ENCODE peak calls at places on chromosomes 1 and 21, in four cellular contexts. Z is IMR-90, O is H1, Y is mesendoderm. D is an unnamed sample.

GRCh38 chr1:159030865-159031472 is 21.3 kb downstream of the IFI16 start:
- DNase-seq in Y (peak; percentile 42), O (no peak), Z (no peak), D (no peak)

GRCh38 chr1:28833396-28833795 is 21.4 kb downstream of the OPRD1 start:
- DNase-seq in Y (no peak), O (no peak), Z (no peak), D (no peak)

GRCh38 chr1:168687796-168688195 is 41.2 kb downstream of the DPT start:
- DNase-seq in Z (no peak), Y (peak; percentile 26), O (no peak), D (no peak)

GRCh38 chr1:156661932-156662587 is 15.1 kb downstream of the NES start:
- DNase-seq in Y (peak; percentile 63), Z (peak; percentile 60), O (no peak), D (no peak)

GRCh38 chr1:158422215-158422614 is 3.8 kb downstream of the OR10K2 start:
- DNase-seq in Z (no peak), O (no peak), Y (peak; percentile 52), D (no peak)

GRCh38 chr1:9251501-9251900 is 16.9 kb downstream of the H6PD start:
- DNase-seq in Z (no peak), O (no peak), Y (no peak), D (no peak)

GRCh38 chr1:245798367-245798747 is 643.6 kb downstream of the KIF26B start:
- DNase-seq in Z (no peak), O (no peak), Y (no peak), D (no peak)

GRCh38 chr1:178581351-178581951 is 68.5 kb downstream of the TEX35 start:
- DNase-seq in Y (peak; percentile 77), Z (no peak), O (peak; percentile 62), D (peak; percentile 92)

GRCh38 chr1:202149566-202149965 is 5.0 kb upstream of the ARL8A start:
- DNase-seq in O (no peak), Z (peak; percentile 28), Y (no peak), D (no peak)

GRCh38 chr1:16719571-16720402 is 20.5 kb upstream of the RNU1-4 start:
- DNase-seq in Y (no peak), Z (no peak), O (peak; percentile 58), D (peak; percentile 25)

GRCh38 chr21:34690041-34690792 is 21.4 kb downstream of the CLIC6 start:
- DNase-seq in Z (no peak), Y (no peak), O (no peak), D (no peak)

GRCh38 chr1:176566004-176566975 is 103.3 kb downstream of the PAPPA2 start:
- DNase-seq in Z (no peak), Y (no peak), O (no peak), D (no peak)

GRCh38 chr1:3003039-3003940 is 18.0 kb upstream of the ACTRT2 start:
- DNase-seq in O (no peak), Y (no peak), Z (no peak), D (no peak)

GRCh38 chr21:41885341-41886024 is 6.3 kb upstream of the PRDM15 start:
- DNase-seq in O (no peak), Z (peak; percentile 53), Y (no peak), D (no peak)

GRCh38 chr1:104780470-104781078 is 1030.9 kb downstream of the AMY1C start:
- DNase-seq in Y (peak; percentile 46), Z (peak; percentile 1), O (no peak), D (no peak)

GRCh38 chr1:233132445-233132844 is 163.1 kb downstream of the PCNX2 start:
- DNase-seq in O (no peak), Z (no peak), Y (no peak), D (no peak)

GRCh38 chr1:222926566-222926965 is 111.7 kb downstream of the DISP1 start:
- DNase-seq in Y (peak; percentile 55), Z (peak; percentile 89), O (no peak), D (no peak)

GRCh38 chr1:42963378-42964005 is 4.8 kb upstream of the SLC2A1 start:
- DNase-seq in O (no peak), Z (peak; percentile 97), Y (no peak), D (no peak)

GRCh38 chr1:227748496-227749182 is 13.4 kb downstream of the SNAP47 start:
- DNase-seq in Y (no peak), Z (no peak), O (no peak), D (no peak)

GRCh38 chr1:27554293-27554692 is 49.7 kb downstream of the AHDC1 start:
- DNase-seq in Y (no peak), Z (no peak), O (no peak), D (no peak)

GRCh38 chr1:226696552-226696951 is 42.5 kb downstream of the ITPKB start:
- DNase-seq in Y (no peak), Z (peak; percentile 36), O (no peak), D (no peak)

GRCh38 chr1:78033797-78034172 is 12.0 kb upstream of the GIPC2 start:
- DNase-seq in O (no peak), Z (no peak), Y (no peak), D (no peak)

GRCh38 chr1:48249868-48250267 is 27.4 kb downstream of the SLC5A9 start:
- DNase-seq in Z (no peak), O (no peak), Y (no peak), D (no peak)

GRCh38 chr1:228282329-228283042 is 74.6 kb downstream of the OBSCN start:
- DNase-seq in Y (peak; percentile 18), Z (peak; percentile 71), O (no peak), D (peak; percentile 23)

DNA sequence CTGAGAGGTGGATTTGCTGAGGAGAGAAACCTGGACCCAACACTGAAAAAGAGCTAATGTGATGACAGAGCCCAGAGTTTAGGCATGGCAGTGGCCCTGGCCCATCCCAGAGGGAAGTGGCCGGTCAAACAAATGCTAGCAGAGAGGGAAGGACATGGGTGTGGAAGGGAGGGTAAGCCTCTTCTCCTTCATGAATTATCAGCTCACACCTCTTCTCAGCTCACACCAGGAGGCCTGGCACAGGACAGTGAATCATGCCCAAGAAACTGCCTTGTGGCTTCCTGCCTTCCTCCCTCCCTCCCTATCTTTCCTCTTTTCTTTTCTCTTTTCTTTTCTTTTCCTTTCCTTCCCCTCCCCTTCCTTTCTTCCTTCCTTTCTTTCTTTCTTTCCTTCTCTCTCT is 1.3 kb upstream of the SPRR3 start:
- DNase-seq in Z (no peak), Y (peak; percentile 53), O (no peak), D (no peak)
- H3K56ac ChIP-seq in Z (no peak overlapping the region), Y (no peak overlapping the region), O (no peak overlapping the region), D (no peak overlapping the region)

GRCh38 chr1:74674278-74675048 is 871 bp upstream of the ERICH3 start:
- DNase-seq in Y (peak; percentile 34), Z (no peak), O (no peak), D (peak; percentile 53)

GRCh38 chr1:74673351-74674111 is at the start of gene ERICH3:
- DNase-seq in O (peak; percentile 62), Y (peak; percentile 30), Z (no peak), D (peak; percentile 40)
- H3K18ac ChIP-seq in O (no peak within 1 kb of the TSS), Y (no peak within 1 kb of the TSS), Z (no peak within 1 kb of the TSS), D (no peak within 1 kb of the TSS)

GRCh38 chr21:33240404-33240803 is 10.7 kb downstream of the IFNAR2 start:
- DNase-seq in O (no peak), Y (no peak), Z (no peak), D (no peak)
- H4K5ac ChIP-seq in O (no peak overlapping the region), Y (no peak overlapping the region), Z (no peak overlapping the region), D (no peak overlapping the region)

GRCh38 chr21:40707271-40707670 is 139.7 kb downstream of the DSCAM start:
- DNase-seq in Z (no peak), O (no peak), Y (no peak), D (no peak)
- H3K56ac ChIP-seq in Z (no peak overlapping the region), O (no peak overlapping the region), Y (no peak overlapping the region), D (no peak overlapping the region)

DNA sequence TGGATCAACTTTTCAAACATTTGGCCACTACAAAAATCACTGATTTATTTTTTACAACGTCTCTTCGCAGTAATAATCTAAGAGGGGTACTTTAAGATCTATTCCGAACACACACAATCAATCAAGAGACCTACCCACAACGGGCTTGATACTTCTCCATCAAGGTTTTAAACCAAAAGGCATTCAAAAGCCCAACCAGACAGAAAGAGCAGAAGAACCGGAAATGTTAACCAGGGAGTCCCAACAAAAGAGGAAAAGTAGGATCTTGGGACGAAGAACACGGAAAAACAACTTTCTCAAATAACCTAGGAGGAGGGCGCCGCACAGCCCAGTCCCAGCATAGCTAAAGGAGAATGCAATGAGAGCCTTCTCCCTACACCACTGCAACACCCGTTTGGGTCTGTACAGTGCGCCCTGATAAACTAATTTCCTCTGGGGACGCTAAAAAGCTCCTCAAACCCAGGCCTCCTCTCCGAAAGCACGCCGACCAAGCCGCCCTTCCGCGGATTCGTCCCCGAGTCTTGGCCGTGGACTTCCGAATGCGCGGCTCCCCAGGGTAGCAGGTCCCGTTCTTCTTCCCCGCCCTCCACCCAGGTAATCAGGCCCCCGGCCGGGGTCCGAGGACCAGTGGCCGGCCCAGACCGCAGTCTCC is 623 bp downstream of the RPL22 start:
- DNase-seq in O (no peak), Y (no peak), Z (no peak), D (no peak)
- H3K18ac ChIP-seq in O (peak overlapping the region; percentile 75), Y (peak overlapping the region; percentile 81), Z (no peak overlapping the region), D (peak overlapping the region; percentile 90)

GRCh38 chr1:69213644-69214043 is 354.1 kb upstream of the LRRC7 start:
- DNase-seq in Y (no peak), Z (no peak), O (no peak), D (no peak)
- H4K5ac ChIP-seq in Y (no peak overlapping the region), Z (no peak overlapping the region), O (no peak overlapping the region), D (no peak overlapping the region)

DNA sequence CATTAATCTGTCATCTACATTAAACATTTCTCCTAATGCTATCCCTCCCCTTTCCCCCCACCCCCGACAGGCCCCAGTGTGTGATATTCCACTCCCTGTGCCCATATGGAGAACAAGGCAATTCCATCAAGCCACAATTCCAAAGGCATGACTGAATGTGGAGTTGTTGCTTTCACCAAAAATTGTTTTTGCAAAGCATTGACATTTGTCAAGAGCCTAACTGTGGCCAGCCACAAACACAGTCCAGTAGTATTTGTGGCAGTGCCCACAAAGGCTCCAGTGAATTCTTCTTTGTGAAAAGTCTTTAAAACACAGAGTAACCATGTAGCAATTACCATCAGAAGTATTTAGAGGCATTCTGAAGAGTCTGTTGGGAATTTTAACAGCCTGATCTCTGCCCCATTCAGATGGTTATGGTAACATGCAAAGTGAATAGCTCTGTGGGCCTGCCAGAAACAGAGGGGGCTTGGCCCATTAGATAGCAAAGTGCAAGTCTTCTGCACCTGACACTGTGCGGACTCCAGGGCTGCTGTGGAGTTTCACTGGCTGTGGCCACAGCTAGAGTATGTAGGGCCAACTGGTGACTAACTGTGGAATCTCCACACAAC is 11.6 kb upstream of the LRRC53 start:
- DNase-seq in Y (no peak), Z (no peak), O (no peak), D (peak; percentile 35)
- H3K56ac ChIP-seq in Y (no peak overlapping the region), Z (no peak overlapping the region), O (no peak overlapping the region), D (no peak overlapping the region)

GRCh38 chr1:58790313-58790712 is 6.5 kb upstream of the JUN start:
- DNase-seq in Z (no peak), O (no peak), Y (no peak), D (no peak)
- H3K18ac ChIP-seq in Z (no peak overlapping the region), O (no peak overlapping the region), Y (no peak overlapping the region), D (no peak overlapping the region)

DNA sequence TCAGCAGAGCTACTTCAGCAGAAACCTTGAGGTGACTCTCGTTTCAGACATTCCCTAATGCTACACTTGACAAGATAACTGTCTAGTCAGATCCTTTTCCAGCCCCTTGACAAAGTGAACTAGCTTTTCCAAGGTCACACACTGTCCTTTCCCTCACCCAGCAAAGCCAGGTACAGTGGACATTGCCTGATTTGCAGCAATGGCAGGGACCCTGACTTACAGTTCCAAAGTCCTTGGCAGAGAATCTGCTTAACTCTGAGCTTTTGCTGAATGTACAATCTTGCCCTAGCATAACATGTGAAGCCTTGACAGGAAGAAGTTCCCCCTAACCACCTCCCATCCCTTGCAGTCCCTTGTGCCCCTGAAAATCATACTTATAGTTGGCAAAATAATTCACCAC is 37.1 kb downstream of the HSD3B2 start:
- DNase-seq in Y (no peak), O (no peak), Z (no peak), D (no peak)
- H4K5ac ChIP-seq in Y (no peak overlapping the region), O (no peak overlapping the region), Z (no peak overlapping the region), D (no peak overlapping the region)

D was measured in H9.